ENCODE peak calls at places on chromosomes 4 and X, in four cellular contexts. B is H9, I is IMR-90, C is neuronal stem cell. L is an unnamed sample.

GRCh38 chr4:52643846-52644245 is 15.3 kb downstream of the USP46 start:
- DNase-seq in I (peak), C (no peak), B (no peak), L (peak)

GRCh38 chr4:139835006-139835405 is 169.4 kb downstream of the MGST2 start:
- DNase-seq in I (peak), C (no peak), B (no peak), L (no peak)

GRCh38 chr4:189659302-189659701 is 281.4 kb upstream of the FRG1 start:
- DNase-seq in B (no peak), I (no peak), C (no peak), L (no peak)

GRCh38 chrX:110317079-110317819 is 636 bp downstream of the AMMECR1 start:
- DNase-seq in B (no peak), I (no peak), C (peak), L (peak)

GRCh38 chrX:40153335-40154221 is 55.8 kb upstream of the BCOR start:
- DNase-seq in I (no peak), B (peak), C (no peak), L (peak)

GRCh38 chr4:141463678-141464077 is 172.7 kb upstream of the IL15 start:
- DNase-seq in B (no peak), I (peak), C (no peak), L (no peak)

GRCh38 chrX:34546366-34546765 is 110.7 kb downstream of the TMEM47 start:
- DNase-seq in C (no peak), I (no peak), B (no peak), L (no peak)

GRCh38 chrX:31268359-31268758 is 196.5 kb upstream of the FTHL17 start:
- DNase-seq in B (no peak), I (peak), C (no peak), L (peak)

GRCh38 chr4:165839615-165840333 is 33.3 kb upstream of the TLL1 start:
- DNase-seq in C (no peak), I (no peak), B (no peak), L (no peak)

GRCh38 chr4:2299794-2300193 is 37.9 kb upstream of the MXD4 start:
- DNase-seq in B (no peak), I (no peak), C (no peak), L (no peak)

GRCh38 chr4:2296621-2297601 is 35.0 kb upstream of the MXD4 start:
- DNase-seq in C (no peak), B (peak), I (no peak), L (no peak)

GRCh38 chr4:2298548-2298991 is 36.7 kb upstream of the MXD4 start:
- DNase-seq in C (no peak), I (no peak), B (no peak), L (no peak)

GRCh38 chr4:2295535-2296442 is 33.9 kb upstream of the MXD4 start:
- DNase-seq in I (no peak), C (no peak), B (peak), L (no peak)

DNA sequence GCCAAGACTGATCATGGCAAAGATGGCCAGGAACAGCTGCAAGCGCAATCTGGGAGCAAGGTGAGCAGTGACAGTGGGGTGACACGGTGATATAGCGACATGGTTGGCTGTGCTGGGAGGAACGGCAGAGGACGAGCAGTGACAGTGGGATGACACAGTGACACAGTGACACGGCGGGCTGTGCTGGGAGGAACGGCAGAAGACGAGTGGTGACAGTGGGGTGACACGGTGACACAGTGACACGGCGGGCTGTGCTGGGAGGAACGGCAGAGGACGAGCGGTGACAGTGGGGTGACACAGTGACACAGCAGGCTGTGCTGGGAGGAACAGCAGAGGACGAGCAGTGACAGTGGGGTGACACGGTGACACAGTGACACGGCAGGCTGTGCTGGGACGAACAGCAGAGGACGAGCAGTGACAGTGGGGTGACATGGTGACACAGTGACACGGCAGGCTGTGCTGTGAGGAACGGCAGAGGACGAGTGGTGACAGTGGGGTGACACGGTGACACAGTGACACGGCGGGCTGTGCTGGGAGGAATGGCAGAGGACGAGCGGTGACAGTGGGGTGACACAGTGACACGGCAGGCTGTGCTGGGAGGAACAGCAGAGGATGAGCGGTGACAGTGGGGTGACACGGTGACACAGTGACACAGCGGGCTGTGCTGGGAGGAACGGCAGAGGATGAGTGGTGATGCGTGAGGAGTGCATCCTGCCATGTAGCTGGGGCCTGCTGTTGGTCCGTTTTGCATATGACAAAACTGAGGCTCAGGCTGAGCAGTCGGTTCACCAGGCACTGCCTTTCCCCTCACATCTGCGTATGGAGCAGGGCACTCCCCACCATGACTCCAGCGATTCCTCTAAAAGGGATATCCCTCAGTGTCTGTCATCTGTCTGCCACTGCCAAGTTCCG is 36.0 kb upstream of the MXD4 start:
- DNase-seq in B (no peak), I (no peak), C (no peak), L (no peak)
- H2BK5ac ChIP-seq in B (no peak), I (no peak), C (no peak), L (no peak)

GRCh38 chr4:119300072-119300387 is 21.9 kb downstream of the FABP2 start:
- DNase-seq in C (no peak), I (peak), B (no peak), L (peak)
- H3K23ac ChIP-seq in C (no peak), I (peak), B (no peak), L (no peak)

DNA sequence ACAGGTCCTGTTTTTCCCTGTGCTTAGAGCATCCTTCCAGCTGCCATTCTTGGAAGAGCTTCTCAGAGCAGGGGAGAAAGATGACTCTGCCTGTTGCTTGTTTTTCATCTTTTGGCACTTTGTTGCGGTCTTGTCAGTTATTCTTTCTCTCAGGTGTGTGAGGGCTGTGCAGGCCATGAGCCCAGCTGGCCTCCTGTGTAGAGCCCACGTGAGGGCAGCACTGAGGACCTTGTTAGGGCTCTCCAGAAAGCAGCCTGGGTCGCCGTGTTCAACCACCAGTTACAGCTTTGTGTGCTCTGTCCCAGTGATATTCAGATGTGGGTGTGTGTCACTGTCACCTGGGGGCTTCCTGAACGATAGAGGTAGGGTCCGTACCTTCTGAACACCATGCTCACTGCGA is 52.8 kb downstream of the NOP14 start:
- DNase-seq in C (no peak), B (no peak), I (no peak), L (no peak)
- H2BK5ac ChIP-seq in C (no peak), B (no peak), I (no peak), L (no peak)

GRCh38 chr4:30718021-30718888 is 1.9 kb upstream of the PCDH7 start:
- DNase-seq in I (peak), B (peak), C (peak), L (peak)

GRCh38 chr4:30720656-30721352 is 635 bp downstream of the PCDH7 start:
- DNase-seq in B (peak), C (peak), I (peak), L (peak)

GRCh38 chr4:30720021-30720655 is at the start of gene PCDH7:
- DNase-seq in B (peak), I (peak), C (peak), L (peak)

GRCh38 chr4:30718889-30719252 is 1.3 kb upstream of the PCDH7 start:
- DNase-seq in B (no peak), I (peak), C (peak), L (peak)

DNA sequence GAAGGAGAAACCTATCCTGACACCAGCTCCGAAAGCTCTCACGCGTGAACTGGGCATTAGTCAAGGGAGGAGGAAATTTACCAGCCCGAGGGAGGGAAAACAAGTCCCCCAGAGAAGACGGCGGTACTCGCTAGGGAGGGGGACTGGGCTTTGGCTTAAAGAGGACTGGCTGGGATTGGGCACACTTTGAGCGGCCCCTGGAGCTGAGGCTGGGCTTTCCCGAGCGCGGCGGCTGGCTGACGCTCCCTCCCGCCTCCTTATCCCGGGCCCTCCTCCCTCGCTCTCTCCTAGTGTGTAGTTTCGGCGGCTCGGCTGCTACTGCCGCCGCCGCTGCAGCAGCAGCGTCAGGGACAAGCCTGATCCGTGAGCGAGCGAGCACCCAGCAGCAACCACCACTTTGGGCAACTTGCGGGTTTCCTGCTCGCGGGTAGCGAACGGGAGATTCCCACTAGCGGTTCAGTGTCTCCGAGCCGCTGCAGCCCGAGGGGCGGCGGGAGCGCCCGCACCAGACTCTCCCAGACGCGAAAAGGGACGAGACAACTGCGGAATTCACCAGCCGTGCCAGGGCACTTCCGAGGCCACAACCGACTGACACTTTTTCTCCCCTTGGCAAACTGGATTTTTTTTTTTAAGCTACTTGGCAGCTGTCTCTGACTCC is 677 bp upstream of the PCDH7 start:
- DNase-seq in B (peak), I (peak), C (peak), L (peak)
- H3K23ac ChIP-seq in B (no peak), I (peak), C (peak), L (no peak)

DNA sequence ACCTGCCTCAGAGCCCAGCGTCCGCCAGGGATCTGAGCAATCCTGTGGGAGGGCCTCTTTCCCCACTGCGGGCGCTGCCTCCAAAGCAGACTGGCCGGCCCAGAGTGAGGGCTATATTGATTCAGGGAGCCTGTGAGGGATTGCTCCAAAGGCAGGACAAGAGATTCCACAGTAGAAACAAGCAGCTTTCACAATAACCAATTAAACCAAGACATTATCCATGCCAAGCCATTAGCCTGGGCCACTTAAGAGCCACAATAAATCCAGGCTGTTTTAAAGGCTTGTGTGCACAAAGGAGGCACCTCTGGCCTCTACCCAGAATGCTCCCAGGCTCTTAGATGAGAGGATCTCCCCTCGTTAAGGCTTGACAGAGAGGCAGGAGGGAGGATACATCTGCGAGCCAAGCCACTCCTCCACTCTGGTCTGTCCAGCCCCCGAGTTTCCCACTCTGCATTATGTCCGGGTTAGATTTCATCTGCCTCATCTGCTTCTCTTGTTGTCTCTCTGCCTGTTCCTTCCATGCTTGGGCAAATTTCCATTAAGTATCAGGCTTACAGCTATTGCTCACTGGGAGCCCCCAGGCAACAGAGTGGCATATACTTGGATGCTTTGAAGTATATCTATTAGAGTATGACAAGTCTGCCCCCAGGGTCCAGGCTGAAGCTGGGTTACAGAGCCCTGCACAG is 357.9 kb downstream of the UNC5C start:
- DNase-seq in B (no peak), I (no peak), C (peak), L (peak)
- H2BK5ac ChIP-seq in B (no peak), I (no peak), C (no peak), L (no peak)

GRCh38 chr4:185838104-185838452 is 26.1 kb upstream of the SORBS2 start:
- DNase-seq in C (no peak), I (no peak), B (peak), L (no peak)
- H3K23ac ChIP-seq in C (no peak), I (no peak), B (no peak), L (no peak)